ENCODE peak calls at places on chromosomes 5 and 9, in six cellular contexts. A is activated B cell treated with CpG ODN at 0.5 μM for 24 hours, D is Panc1, L is GM12891, Q is SK-N-SH, M is ELR. O is an unnamed sample.

GRCh38 chr5:95900383-95900958 is 61.2 kb downstream of the ELL2 start:
- DNase-seq in A (no peak), Q (peak; percentile 64), L (no peak), M (no peak), D (no peak), O (peak; percentile 33)

GRCh38 chr9:14400658-14400995 is 86.7 kb upstream of the NFIB start:
- DNase-seq in D (no peak), M (peak; percentile 59), A (no peak), Q (peak; percentile 17), L (no peak), O (no peak)

GRCh38 chr9:79224672-79225433 is 346.9 kb upstream of the TLE4 start:
- DNase-seq in D (no peak), M (peak; percentile 92), Q (no peak), A (no peak), L (no peak), O (no peak)

GRCh38 chr5:43482490-43483064 is 1.1 kb downstream of the TMEM267 start:
- DNase-seq in L (peak; percentile 8), A (no peak), D (no peak), M (peak; percentile 51), Q (peak; percentile 12), O (no peak)

GRCh38 chr5:135092476-135092875 is 58.4 kb upstream of the PITX1 start:
- DNase-seq in L (no peak), M (no peak), A (no peak), Q (no peak), D (no peak), O (no peak)

GRCh38 chr5:76269259-76269958 is 133.7 kb upstream of the IQGAP2 start:
- DNase-seq in D (no peak), A (no peak), M (no peak), Q (no peak), L (no peak), O (no peak)

GRCh38 chr5:37640088-37640487 is 199.8 kb downstream of the GDNF start:
- DNase-seq in A (no peak), Q (no peak), M (no peak), L (no peak), D (no peak), O (no peak)

GRCh38 chr5:132227485-132228240 is at the start of gene P4HA2:
- DNase-seq in L (peak; percentile 86), Q (peak; percentile 95), D (peak; percentile 8), M (peak; percentile 84), A (peak; percentile 60), O (peak; percentile 96)

GRCh38 chr9:121852646-121853616 is 201.5 kb downstream of the DAB2IP start:
- DNase-seq in M (no peak), L (no peak), D (no peak), A (no peak), Q (no peak), O (peak; percentile 48)

O was measured in upper lobe of left lung.